ENCODE peak calls at places on chromosomes 1 and 21, in seven cellular contexts. B is activated CD4-positive, alpha-beta T cell treated with anti-CD3 and anti-CD28 coated beads, Interleukin-2, amount 50 U/mL, for 1 hour; R is activated naive CD4-positive, alpha-beta T cell; C is nucleus accumbens; E is amygdala; Y is central memory CD4-positive, alpha-beta T cell; L is T-helper 1 cell. F is an unnamed sample.

GRCh38 chr1:202553560-202554038 is 156.7 kb downstream of the SYT2 start:
- DNase-seq in B (no peak), R (no peak), C (no peak), E (no peak), Y (no peak), L (no peak), F (peak)

GRCh38 chr1:33292726-33293340 is 28.1 kb downstream of the A3GALT2 start:
- DNase-seq in B (no peak), R (no peak), C (no peak), E (no peak), Y (no peak), L (no peak), F (no peak)

GRCh38 chr1:16168622-16169021 is 12.8 kb upstream of the EPHA2 start:
- DNase-seq in B (no peak), R (no peak), C (no peak), E (no peak), Y (no peak), L (peak), F (no peak)

GRCh38 chr1:60463786-60464185 is 390.2 kb upstream of the C1orf87 start:
- DNase-seq in B (no peak), R (no peak), C (no peak), E (no peak), Y (no peak), L (no peak), F (no peak)

GRCh38 chr1:109821221-109821669 is 57.5 kb upstream of the EPS8L3 start:
- DNase-seq in B (no peak), R (no peak), C (no peak), E (no peak), Y (no peak), L (peak), F (peak)

GRCh38 chr1:28896609-28896986 is 17.8 kb upstream of the EPB41 start:
- DNase-seq in B (no peak), R (no peak), C (no peak), E (no peak), Y (no peak), L (no peak), F (no peak)

GRCh38 chr1:54054438-54054749 is 986 bp downstream of the TCEANC2 start:
- DNase-seq in B (no peak), R (no peak), C (no peak), E (no peak), Y (no peak), L (no peak), F (no peak)

GRCh38 chr21:31136891-31137290 is 98.6 kb upstream of the KRTAP19-8 start:
- DNase-seq in B (no peak), R (no peak), C (no peak), E (no peak), Y (no peak), L (no peak), F (no peak)

GRCh38 chr1:2226525-2227340 is 1.4 kb upstream of the SKI start:
- DNase-seq in B (no peak), R (no peak), C (no peak), E (no peak), Y (no peak), L (no peak), F (no peak)